ENCODE peak calls at places on chromosomes 7 and 10, in ten cellular contexts. One of them, this sample, is unnamed. For H3K4me1, the result is how much of the 10 kb centered on the place peaks cover.

GRCh38 chr7:98346515-98347069 is 54.3 kb downstream of the BAIAP2L1 start:
- DNase-seq in prostate gland: no peak
- DNase-seq in mammary epithelial cell: no peak
- DNase-seq in fibroblast of lung: no peak
- DNase-seq in HCT116: no peak
- DNase-seq in adrenal gland: no peak
- DNase-seq in endothelial cell of umbilical vein: no peak
- DNase-seq in heart left ventricle: no peak
- DNase-seq in MM.1S: no peak
- DNase-seq in spleen: no peak
- DNase-seq in this sample: no peak

GRCh38 chr7:131021902-131022301 is 287.9 kb upstream of the KLF14 start:
- DNase-seq in prostate gland: no peak
- DNase-seq in mammary epithelial cell: no peak
- DNase-seq in fibroblast of lung: no peak
- DNase-seq in HCT116: no peak
- DNase-seq in adrenal gland: peak
- DNase-seq in endothelial cell of umbilical vein: no peak
- DNase-seq in heart left ventricle: no peak
- DNase-seq in MM.1S: no peak
- DNase-seq in spleen: no peak
- DNase-seq in this sample: no peak

GRCh38 chr10:96651998-96652431 is 65.2 kb upstream of the TM9SF3 start:
- DNase-seq in prostate gland: no peak
- DNase-seq in mammary epithelial cell: no peak
- DNase-seq in fibroblast of lung: no peak
- DNase-seq in HCT116: no peak
- DNase-seq in adrenal gland: no peak
- DNase-seq in endothelial cell of umbilical vein: no peak
- DNase-seq in heart left ventricle: peak
- DNase-seq in MM.1S: no peak
- DNase-seq in spleen: peak
- DNase-seq in this sample: no peak

GRCh38 chr10:113576853-113577252 is 24.0 kb downstream of the HABP2 start:
- DNase-seq in prostate gland: no peak
- DNase-seq in mammary epithelial cell: peak
- DNase-seq in fibroblast of lung: peak
- DNase-seq in HCT116: no peak
- DNase-seq in adrenal gland: no peak
- DNase-seq in endothelial cell of umbilical vein: peak
- DNase-seq in heart left ventricle: no peak
- DNase-seq in MM.1S: peak
- DNase-seq in spleen: no peak
- DNase-seq in this sample: no peak

GRCh38 chr10:43045246-43045621 is 31.6 kb upstream of the RET start:
- DNase-seq in prostate gland: no peak
- DNase-seq in mammary epithelial cell: no peak
- DNase-seq in fibroblast of lung: no peak
- DNase-seq in HCT116: no peak
- DNase-seq in adrenal gland: no peak
- DNase-seq in endothelial cell of umbilical vein: no peak
- DNase-seq in heart left ventricle: no peak
- DNase-seq in MM.1S: no peak
- DNase-seq in spleen: peak
- DNase-seq in this sample: no peak

GRCh38 chr7:98229991-98230745 is 18.9 kb downstream of the BHLHA15 start:
- DNase-seq in prostate gland: no peak
- DNase-seq in mammary epithelial cell: no peak
- DNase-seq in fibroblast of lung: no peak
- DNase-seq in HCT116: no peak
- DNase-seq in adrenal gland: no peak
- DNase-seq in endothelial cell of umbilical vein: no peak
- DNase-seq in heart left ventricle: no peak
- DNase-seq in MM.1S: no peak
- DNase-seq in spleen: no peak
- DNase-seq in this sample: no peak

GRCh38 chr10:132059760-132060508 is 5.8 kb upstream of the JAKMIP3 start:
- DNase-seq in prostate gland: no peak
- DNase-seq in mammary epithelial cell: peak
- DNase-seq in fibroblast of lung: no peak
- DNase-seq in HCT116: no peak
- DNase-seq in adrenal gland: no peak
- DNase-seq in endothelial cell of umbilical vein: no peak
- DNase-seq in heart left ventricle: no peak
- DNase-seq in MM.1S: no peak
- DNase-seq in spleen: peak
- DNase-seq in this sample: peak

GRCh38 chr7:122137291-122138077 is 6.6 kb downstream of the AASS start:
- DNase-seq in prostate gland: no peak
- DNase-seq in mammary epithelial cell: no peak
- DNase-seq in fibroblast of lung: peak
- DNase-seq in HCT116: no peak
- DNase-seq in adrenal gland: no peak
- DNase-seq in endothelial cell of umbilical vein: peak
- DNase-seq in heart left ventricle: no peak
- DNase-seq in MM.1S: no peak
- DNase-seq in spleen: no peak
- DNase-seq in this sample: no peak

DNA sequence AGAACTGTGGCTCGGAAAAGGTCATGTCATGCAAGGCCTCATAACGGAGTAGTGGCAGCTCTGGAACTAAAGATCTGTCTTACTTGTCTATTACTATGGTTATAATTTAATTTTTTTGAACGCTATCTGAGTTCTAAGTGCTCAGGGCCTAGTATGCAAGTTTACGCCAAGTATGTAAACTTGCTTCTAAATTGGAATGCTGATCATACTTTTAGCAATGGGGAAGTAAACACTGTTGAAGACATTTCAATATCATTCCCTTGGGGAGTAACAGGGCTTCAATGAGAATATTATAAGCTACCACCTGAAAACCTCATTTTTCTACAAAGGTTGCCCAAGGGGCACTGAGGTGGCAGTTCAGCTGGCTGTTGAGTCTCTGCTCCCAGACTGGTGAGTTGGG is 69.5 kb upstream of the NFKB2 start:
- DNase-seq in prostate gland: no peak
- DNase-seq in mammary epithelial cell: no peak
- DNase-seq in fibroblast of lung: no peak
- DNase-seq in HCT116: no peak
- DNase-seq in adrenal gland: no peak
- DNase-seq in endothelial cell of umbilical vein: no peak
- DNase-seq in heart left ventricle: no peak
- DNase-seq in MM.1S: no peak
- DNase-seq in spleen: no peak
- DNase-seq in this sample: no peak
- H3K4me3 ChIP-seq in prostate gland: no peak
- H3K4me3 ChIP-seq in mammary epithelial cell: no peak
- H3K4me3 ChIP-seq in fibroblast of lung: no peak
- H3K4me3 ChIP-seq in HCT116: no peak
- H3K4me3 ChIP-seq in adrenal gland: no peak
- H3K4me3 ChIP-seq in endothelial cell of umbilical vein: no peak
- H3K4me3 ChIP-seq in heart left ventricle: no peak
- H3K4me3 ChIP-seq in MM.1S: no peak
- H3K4me3 ChIP-seq in spleen: no peak
- H3K4me3 ChIP-seq in this sample: no peak

GRCh38 chr10:17906002-17906401 is 45.7 kb upstream of the SLC39A12 start:
- DNase-seq in prostate gland: no peak
- DNase-seq in mammary epithelial cell: no peak
- DNase-seq in fibroblast of lung: no peak
- DNase-seq in HCT116: no peak
- DNase-seq in adrenal gland: no peak
- DNase-seq in endothelial cell of umbilical vein: no peak
- DNase-seq in heart left ventricle: no peak
- DNase-seq in MM.1S: no peak
- DNase-seq in spleen: no peak
- DNase-seq in this sample: no peak
- TF ChIP-seq CTCF in prostate gland: no peak
- TF ChIP-seq CTCF in mammary epithelial cell: no peak
- TF ChIP-seq CTCF in fibroblast of lung: no peak
- TF ChIP-seq CTCF in HCT116: no peak
- TF ChIP-seq CTCF in adrenal gland: no peak
- TF ChIP-seq CTCF in endothelial cell of umbilical vein: no peak
- TF ChIP-seq CTCF in heart left ventricle: no peak
- TF ChIP-seq CTCF in MM.1S: no peak
- TF ChIP-seq CTCF in spleen: no peak
- TF ChIP-seq CTCF in this sample: no peak

DNA sequence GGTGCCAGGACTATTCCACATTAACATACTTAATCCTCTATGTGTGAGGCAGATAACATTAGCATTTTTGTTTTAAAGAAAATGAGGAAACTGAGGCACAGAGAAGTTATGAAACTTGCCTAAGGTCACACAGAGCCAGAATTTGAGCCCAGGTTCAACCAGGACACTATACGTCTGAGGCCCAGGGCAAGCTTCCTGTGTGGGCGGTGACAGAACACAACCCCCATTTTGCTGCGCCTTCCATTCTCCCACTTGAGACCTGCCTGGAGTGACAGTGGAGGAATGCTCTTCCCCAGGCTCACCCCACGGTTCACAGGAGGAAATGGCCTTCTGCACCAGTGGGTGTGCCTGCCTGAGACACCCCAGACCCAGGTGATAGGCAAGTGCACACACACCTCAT is 164.1 kb downstream of the SH3PXD2A start:
- DNase-seq in prostate gland: no peak
- DNase-seq in mammary epithelial cell: no peak
- DNase-seq in fibroblast of lung: no peak
- DNase-seq in HCT116: no peak
- DNase-seq in adrenal gland: no peak
- DNase-seq in endothelial cell of umbilical vein: no peak
- DNase-seq in heart left ventricle: no peak
- DNase-seq in MM.1S: no peak
- DNase-seq in spleen: no peak
- DNase-seq in this sample: no peak
- H3K4me1 ChIP-seq in prostate gland: under half
- H3K4me1 ChIP-seq in mammary epithelial cell: under half
- H3K4me1 ChIP-seq in fibroblast of lung: under half
- H3K4me1 ChIP-seq in HCT116: half or more
- H3K4me1 ChIP-seq in adrenal gland: under half
- H3K4me1 ChIP-seq in endothelial cell of umbilical vein: under half
- H3K4me1 ChIP-seq in heart left ventricle: under half
- H3K4me1 ChIP-seq in MM.1S: under half
- H3K4me1 ChIP-seq in spleen: under half
- H3K4me1 ChIP-seq in this sample: under half

GRCh38 chr7:101166603-101166908 is 1.2 kb upstream of the VGF start:
- DNase-seq in prostate gland: no peak
- DNase-seq in mammary epithelial cell: no peak
- DNase-seq in fibroblast of lung: no peak
- DNase-seq in HCT116: no peak
- DNase-seq in adrenal gland: no peak
- DNase-seq in endothelial cell of umbilical vein: no peak
- DNase-seq in heart left ventricle: no peak
- DNase-seq in MM.1S: no peak
- DNase-seq in spleen: no peak
- DNase-seq in this sample: no peak
- H3K4me3 ChIP-seq in prostate gland: no peak
- H3K4me3 ChIP-seq in mammary epithelial cell: no peak
- H3K4me3 ChIP-seq in fibroblast of lung: no peak
- H3K4me3 ChIP-seq in HCT116: peak
- H3K4me3 ChIP-seq in adrenal gland: no peak
- H3K4me3 ChIP-seq in endothelial cell of umbilical vein: no peak
- H3K4me3 ChIP-seq in heart left ventricle: no peak
- H3K4me3 ChIP-seq in MM.1S: no peak
- H3K4me3 ChIP-seq in spleen: no peak
- H3K4me3 ChIP-seq in this sample: no peak

DNA sequence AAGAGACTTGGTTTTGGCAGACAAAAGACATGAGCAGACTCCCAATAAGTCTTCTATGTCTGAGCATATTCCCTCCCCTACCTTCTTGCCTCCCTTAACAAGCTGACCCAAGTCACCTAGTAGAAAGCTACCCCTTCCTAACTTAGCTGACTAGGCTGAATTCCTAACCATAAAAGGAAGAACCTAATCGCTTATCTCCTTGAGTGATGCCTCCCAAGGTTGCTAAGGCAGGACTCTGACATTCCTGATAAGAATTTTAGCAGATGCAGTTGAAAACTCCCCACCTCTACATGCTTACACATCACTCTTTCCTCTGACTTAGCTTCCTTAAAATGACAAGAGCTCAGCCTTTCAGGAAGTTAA is 704.7 kb upstream of the MBL2 start:
- DNase-seq in prostate gland: no peak
- DNase-seq in mammary epithelial cell: no peak
- DNase-seq in fibroblast of lung: no peak
- DNase-seq in HCT116: no peak
- DNase-seq in adrenal gland: no peak
- DNase-seq in endothelial cell of umbilical vein: no peak
- DNase-seq in heart left ventricle: no peak
- DNase-seq in MM.1S: no peak
- DNase-seq in spleen: no peak
- DNase-seq in this sample: no peak
- TF ChIP-seq CTCF in prostate gland: no peak
- TF ChIP-seq CTCF in mammary epithelial cell: no peak
- TF ChIP-seq CTCF in fibroblast of lung: no peak
- TF ChIP-seq CTCF in HCT116: no peak
- TF ChIP-seq CTCF in adrenal gland: no peak
- TF ChIP-seq CTCF in endothelial cell of umbilical vein: no peak
- TF ChIP-seq CTCF in heart left ventricle: no peak
- TF ChIP-seq CTCF in MM.1S: no peak
- TF ChIP-seq CTCF in spleen: no peak
- TF ChIP-seq CTCF in this sample: no peak

DNA sequence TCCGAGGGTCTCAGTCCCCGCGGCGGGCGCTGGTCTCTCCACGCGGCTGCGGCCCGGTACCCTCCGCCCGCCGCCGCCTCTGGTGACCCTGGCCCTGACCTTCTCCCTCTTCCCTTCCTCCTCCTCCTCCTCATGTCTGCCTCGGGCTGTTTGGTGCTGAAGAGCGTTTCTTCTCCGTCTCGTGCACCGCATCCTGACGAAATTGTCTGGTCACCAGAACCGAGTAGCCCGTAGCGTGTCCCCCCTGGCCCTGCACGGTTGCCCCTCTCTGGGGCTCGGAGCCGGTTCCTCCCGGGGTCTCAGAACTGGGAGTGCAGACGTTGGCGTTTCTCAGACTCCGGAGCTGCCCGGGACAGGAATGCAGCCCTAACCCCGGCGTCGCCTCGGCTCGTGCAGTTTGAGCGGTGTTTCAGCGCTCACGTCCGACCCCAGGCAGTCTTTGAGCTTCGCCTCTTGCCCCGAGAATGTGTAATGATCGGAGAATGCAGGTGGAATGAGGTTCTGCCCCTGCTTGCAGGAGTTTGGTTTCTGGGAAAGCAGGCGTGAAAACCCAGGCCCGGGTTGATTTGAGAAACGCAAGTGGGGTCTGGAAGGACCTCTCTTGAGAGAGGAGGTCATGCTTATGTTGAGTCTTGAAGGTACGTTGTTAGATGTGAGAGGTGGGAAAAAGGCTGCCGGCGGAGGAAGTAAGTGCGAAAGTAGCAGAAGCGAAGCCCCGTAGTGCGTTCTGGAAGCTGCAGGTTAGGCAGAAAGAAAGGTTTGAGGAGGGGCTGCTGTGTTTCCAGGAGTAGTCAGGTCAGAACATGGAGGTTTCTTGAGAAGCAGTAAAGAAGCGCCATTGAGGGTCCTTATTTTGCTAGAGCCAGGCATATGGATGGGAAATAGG is 743 bp downstream of the RBM17 start:
- DNase-seq in prostate gland: no peak
- DNase-seq in mammary epithelial cell: peak
- DNase-seq in fibroblast of lung: peak
- DNase-seq in HCT116: no peak
- DNase-seq in adrenal gland: peak
- DNase-seq in endothelial cell of umbilical vein: peak
- DNase-seq in heart left ventricle: peak
- DNase-seq in MM.1S: peak
- DNase-seq in spleen: peak
- DNase-seq in this sample: peak
- H3K4me1 ChIP-seq in prostate gland: under half
- H3K4me1 ChIP-seq in mammary epithelial cell: under half
- H3K4me1 ChIP-seq in fibroblast of lung: under half
- H3K4me1 ChIP-seq in HCT116: under half
- H3K4me1 ChIP-seq in adrenal gland: under half
- H3K4me1 ChIP-seq in endothelial cell of umbilical vein: under half
- H3K4me1 ChIP-seq in heart left ventricle: half or more
- H3K4me1 ChIP-seq in MM.1S: under half
- H3K4me1 ChIP-seq in spleen: half or more
- H3K4me1 ChIP-seq in this sample: under half

This sample was measured in mucosa of descending colon.